ENCODE peak calls at places on chromosomes 11 and 22, in seven cellular contexts. V is IMR-90, X is H1, E is A549, A is GM12878, Q is K562, L is HepG2. N is an unnamed sample.

GRCh38 chr22:45490836-45491235 is 11.8 kb upstream of the FBLN1 start:
- DNase-seq in L (peak; percentile 72), A (no peak), X (no peak), Q (no peak), E (no peak), V (no peak), N (no peak)

GRCh38 chr11:92886243-92886905 is 83.1 kb upstream of the MTNR1B start:
- DNase-seq in E (peak; percentile 38), X (no peak), A (peak; percentile 3), L (peak; percentile 54), V (peak; percentile 61), Q (peak; percentile 61), N (peak; percentile 86)

GRCh38 chr11:16252373-16252772 is 104.0 kb downstream of the SOX6 start:
- DNase-seq in Q (peak; percentile 22), E (peak; percentile 3), A (no peak), L (peak; percentile 12), X (no peak), V (peak; percentile 23), N (peak; percentile 0)

GRCh38 chr11:69867076-69868002 is 48.1 kb upstream of the FGF3 start:
- DNase-seq in A (no peak), X (no peak), L (no peak), V (peak; percentile 53), Q (no peak), E (no peak), N (peak; percentile 33)

GRCh38 chr11:96082002-96082899 is 158.3 kb upstream of the MTMR2 start:
- DNase-seq in Q (peak; percentile 89), V (no peak), A (no peak), X (no peak), E (no peak), L (peak; percentile 83), N (peak; percentile 20)

GRCh38 chr11:2929511-2929879 is 275 bp upstream of the PHLDA2 start:
- DNase-seq in Q (peak; percentile 74), A (no peak), X (no peak), L (no peak), V (peak; percentile 72), E (peak; percentile 89), N (peak; percentile 69)

GRCh38 chr11:20027546-20028014 is 132.7 kb downstream of the DBX1 start:
- DNase-seq in E (no peak), Q (no peak), X (no peak), L (no peak), A (no peak), V (peak; percentile 37), N (no peak)

GRCh38 chr11:67356867-67357561 is 3.7 kb upstream of the POLD4 start:
- DNase-seq in A (no peak), V (peak; percentile 80), Q (peak; percentile 90), E (peak; percentile 80), X (no peak), L (peak; percentile 76), N (peak; percentile 84)

GRCh38 chr22:34111210-34111824 is 191.0 kb upstream of the LARGE1 start:
- DNase-seq in A (no peak), L (peak; percentile 22), X (no peak), E (peak; percentile 13), Q (peak; percentile 7), V (no peak), N (peak; percentile 48)

GRCh38 chr11:22177186-22177585 is 15.7 kb upstream of the ANO5 start:
- DNase-seq in V (no peak), X (no peak), L (peak; percentile 5), Q (no peak), E (no peak), A (no peak), N (no peak)

GRCh38 chr11:72227316-72228228 is 3.0 kb downstream of the INPPL1 start:
- DNase-seq in X (no peak), Q (no peak), A (no peak), V (peak; percentile 47), E (no peak), L (no peak), N (no peak)

GRCh38 chr22:46278656-46279645 is 11.1 kb downstream of the TTC38 start:
- DNase-seq in E (no peak), A (no peak), Q (no peak), L (no peak), X (no peak), V (no peak), N (no peak)

GRCh38 chr11:61293869-61294716 is 1.0 kb downstream of the VWCE start:
- DNase-seq in L (peak; percentile 34), V (peak; percentile 48), E (peak; percentile 67), Q (no peak), A (no peak), X (no peak), N (peak; percentile 88)

GRCh38 chr11:35142481-35143207 is 3.7 kb downstream of the CD44 start:
- DNase-seq in E (no peak), Q (peak; percentile 43), A (no peak), X (no peak), V (peak; percentile 82), L (peak; percentile 20), N (no peak)

GRCh38 chr11:120903686-120904085 is 120.2 kb upstream of the TBCEL start:
- DNase-seq in E (no peak), Q (no peak), X (no peak), A (no peak), L (no peak), V (no peak), N (no peak)

GRCh38 chr11:130209944-130210854 is 50.6 kb downstream of the ST14 start:
- DNase-seq in A (no peak), L (no peak), V (no peak), E (no peak), Q (no peak), X (no peak), N (no peak)

GRCh38 chr22:39296981-39297489 is 22.4 kb downstream of the RPL3 start:
- DNase-seq in X (no peak), A (no peak), E (no peak), V (no peak), L (no peak), Q (no peak), N (no peak)

GRCh38 chr22:41526802-41527799 is 17.2 kb downstream of the POLR3H start:
- DNase-seq in A (no peak), Q (peak; percentile 61), L (no peak), E (peak; percentile 66), X (no peak), V (peak; percentile 25), N (peak; percentile 64)

GRCh38 chr11:20156876-20157613 is 3.2 kb downstream of the DBX1 start:
- DNase-seq in Q (no peak), L (no peak), A (no peak), E (no peak), X (no peak), V (no peak), N (no peak)

GRCh38 chr11:17606206-17607082 is 59.4 kb downstream of the OTOG start:
- DNase-seq in L (no peak), A (no peak), V (no peak), Q (peak; percentile 20), X (no peak), E (no peak), N (no peak)

DNA sequence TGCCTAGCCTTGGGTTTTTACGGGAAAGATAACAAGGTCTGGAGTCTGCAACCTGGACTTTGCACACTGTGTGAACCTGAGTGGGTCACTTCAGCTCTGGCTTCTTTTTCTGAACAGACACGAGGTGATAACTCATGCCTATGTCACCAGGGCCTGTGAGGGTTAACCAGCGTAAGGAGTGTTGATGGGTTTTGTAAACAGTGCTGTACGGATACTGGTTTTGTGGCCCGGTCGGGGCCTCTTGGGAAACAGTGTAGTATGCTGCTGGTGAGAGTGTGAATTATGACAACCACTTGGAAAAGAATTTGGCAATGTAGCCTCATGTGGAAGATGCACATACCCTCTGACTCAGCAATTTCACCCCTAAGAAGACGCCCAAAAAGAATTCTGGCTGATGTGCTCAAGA is 266.8 kb downstream of the MN1 start:
- DNase-seq in V (peak; percentile 77), L (peak; percentile 35), E (no peak), X (no peak), Q (no peak), A (no peak), N (no peak)
- TF ChIP-seq RFX5 in V (no peak), L (no peak), E (no peak), X (no peak), Q (no peak), A (no peak), N (no peak)

DNA sequence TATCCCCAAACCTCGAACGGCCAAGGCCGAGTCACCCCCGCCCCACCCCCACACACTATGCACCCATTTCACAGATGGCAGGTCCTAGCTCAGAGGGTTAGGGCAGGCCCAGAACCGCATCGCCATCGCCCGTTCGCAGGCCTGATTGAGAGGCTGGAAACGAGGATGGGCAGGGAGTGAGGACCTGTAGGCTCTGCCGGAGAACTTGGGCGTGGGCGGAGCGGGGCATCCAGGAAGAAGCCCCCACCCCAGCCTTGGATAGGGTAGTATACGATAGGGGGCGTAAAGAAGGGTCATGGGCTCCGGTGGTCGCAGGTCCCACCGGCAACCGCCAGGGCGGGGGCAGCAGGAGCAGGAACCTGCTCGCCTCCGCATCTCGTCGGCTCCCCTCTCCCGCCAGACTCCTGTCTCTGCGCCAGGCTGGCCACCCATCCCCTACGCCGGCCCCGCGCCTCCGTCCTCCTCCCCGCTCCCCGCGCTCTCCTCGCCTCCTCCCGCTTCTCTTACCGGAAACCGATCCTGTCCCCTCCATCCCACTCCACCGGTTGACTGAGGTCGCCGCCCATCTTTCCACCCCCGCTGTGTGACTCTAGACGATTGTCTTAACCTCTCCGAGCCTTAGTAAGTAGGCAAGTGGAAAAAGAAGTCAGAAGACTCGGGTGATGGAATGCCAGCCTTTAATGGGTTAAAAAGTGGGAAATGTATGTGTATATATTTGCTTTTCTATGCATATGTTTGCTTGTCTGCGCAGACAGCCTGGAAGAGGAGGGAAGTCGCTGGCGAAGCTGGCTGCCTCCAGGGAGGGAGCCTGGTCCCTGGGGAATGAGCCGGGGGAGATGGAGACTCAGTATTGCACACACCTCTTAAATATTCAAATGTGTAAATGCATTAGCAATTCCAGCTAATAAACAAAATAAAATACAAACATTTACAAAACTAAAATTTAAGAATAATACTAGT is 52.8 kb downstream of the CYTH4 start:
- DNase-seq in X (peak; percentile 15), L (no peak), Q (no peak), A (no peak), V (no peak), E (no peak), N (peak; percentile 82)
- TF ChIP-seq RFX5 in X (no peak), L (no peak), Q (no peak), A (no peak), V (no peak), E (no peak), N (no peak)

GRCh38 chr22:20083891-20084546 is 4.0 kb downstream of the DGCR8 start:
- DNase-seq in Q (no peak), E (no peak), A (no peak), L (no peak), V (no peak), X (no peak), N (no peak)

GRCh38 chr22:20079745-20080444 is at the start of gene DGCR8:
- DNase-seq in A (peak; percentile 28), L (peak; percentile 86), V (peak; percentile 93), X (peak; percentile 64), Q (peak; percentile 100), E (peak; percentile 81), N (peak; percentile 97)

GRCh38 chr22:20080445-20080775 is 369 bp downstream of the DGCR8 start:
- DNase-seq in A (no peak), X (no peak), V (peak; percentile 30), Q (peak; percentile 96), E (peak; percentile 36), L (peak; percentile 23), N (peak; percentile 90)

GRCh38 chr22:20083157-20083890 is 3.3 kb downstream of the DGCR8 start:
- DNase-seq in X (no peak), L (no peak), V (no peak), Q (peak; percentile 47), E (no peak), A (no peak), N (no peak)

GRCh38 chr22:20080776-20081654 is 974 bp downstream of the DGCR8 start:
- DNase-seq in E (peak; percentile 5), V (peak; percentile 67), L (peak; percentile 43), X (peak; percentile 31), A (no peak), Q (peak; percentile 89), N (peak; percentile 54)
- TF ChIP-seq RFX5 in E (no peak), V (no peak), L (no peak), X (no peak), A (no peak), Q (no peak), N (no peak)

GRCh38 chr22:40519284-40519947 is 117.1 kb downstream of the MRTFA start:
- DNase-seq in Q (no peak), A (no peak), E (no peak), L (peak; percentile 46), X (no peak), V (no peak), N (no peak)
- TF ChIP-seq RFX5 in Q (no peak), A (no peak), E (no peak), L (no peak), X (no peak), V (no peak), N (no peak)

N was measured in SK-N-SH.